ENCODE peak calls at places on chromosomes 12 and 14, in four cellular contexts. S, F, L and Q are unnamed samples.

GRCh38 chr12:130710733-130711080 is 5.4 kb downstream of the RIMBP2 start:
- DNase-seq in S (no peak), F (no peak), L (no peak), Q (no peak)

GRCh38 chr12:91432079-91432478 is 249.5 kb upstream of the DCN start:
- DNase-seq in S (no peak), F (no peak), L (no peak), Q (peak; percentile 90)

GRCh38 chr14:102094101-102094500 is 7.3 kb upstream of the HSP90AA1 start:
- DNase-seq in S (no peak), F (no peak), L (no peak), Q (no peak)

GRCh38 chr14:61188936-61189808 is 92.0 kb downstream of the TMEM30B start:
- DNase-seq in S (peak; percentile 20), F (no peak), L (peak; percentile 76), Q (no peak)

GRCh38 chr12:82650627-82651337 is 35.9 kb upstream of the TMTC2 start:
- DNase-seq in S (peak; percentile 28), F (no peak), L (no peak), Q (peak; percentile 71)

GRCh38 chr12:56220611-56221232 is 1.0 kb downstream of the RNF41 start:
- DNase-seq in S (peak; percentile 90), F (no peak), L (no peak), Q (no peak)

GRCh38 chr14:101505216-101505970 is 55.9 kb upstream of the DIO3 start:
- DNase-seq in S (no peak), F (no peak), L (no peak), Q (no peak)

GRCh38 chr14:38197001-38197760 is 10.5 kb upstream of the SSTR1 start:
- DNase-seq in S (no peak), F (no peak), L (no peak), Q (no peak)

GRCh38 chr12:3458041-3458440 is 33.0 kb upstream of the PRMT8 start:
- DNase-seq in S (no peak), F (no peak), L (no peak), Q (no peak)

GRCh38 chr14:69612759-69613145 is 1.4 kb downstream of the SUSD6 start:
- DNase-seq in S (no peak), F (no peak), L (no peak), Q (no peak)

GRCh38 chr14:56206576-56206975 is 88.4 kb downstream of the PELI2 start:
- DNase-seq in S (no peak), F (no peak), L (no peak), Q (no peak)

DNA sequence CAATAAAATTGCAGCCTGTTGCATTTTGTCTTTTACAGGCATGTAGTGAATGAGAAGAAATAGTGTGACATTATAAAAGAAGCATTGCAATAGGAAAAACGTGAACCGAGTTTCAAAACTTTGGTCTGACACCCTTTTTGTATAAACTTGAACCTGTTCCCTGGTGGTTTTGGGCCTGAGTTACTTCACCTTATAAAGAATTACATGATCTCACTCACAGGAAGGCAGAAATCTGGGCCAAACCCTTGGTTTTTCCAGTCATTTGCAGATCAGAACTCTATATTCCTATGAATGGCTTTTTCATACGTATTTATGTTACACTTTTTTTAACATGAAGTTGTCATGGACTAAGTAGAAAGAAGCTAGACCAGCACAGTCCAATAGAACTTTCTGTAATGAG is 138.5 kb upstream of the FLRT2 start:
- DNase-seq in S (no peak), F (no peak), L (no peak), Q (no peak)
- TF ChIP-seq CTCF in S (no peak), F (no peak), L (no peak), Q (no peak)

GRCh38 chr12:81381951-81382350 is 304.1 kb downstream of the ACSS3 start:
- DNase-seq in S (no peak), F (no peak), L (no peak), Q (no peak)

GRCh38 chr12:81375969-81376368 is 298.1 kb downstream of the ACSS3 start:
- DNase-seq in S (no peak), F (no peak), L (no peak), Q (no peak)

GRCh38 chr12:81377771-81378170 is 299.9 kb downstream of the ACSS3 start:
- DNase-seq in S (no peak), F (no peak), L (no peak), Q (no peak)

DNA sequence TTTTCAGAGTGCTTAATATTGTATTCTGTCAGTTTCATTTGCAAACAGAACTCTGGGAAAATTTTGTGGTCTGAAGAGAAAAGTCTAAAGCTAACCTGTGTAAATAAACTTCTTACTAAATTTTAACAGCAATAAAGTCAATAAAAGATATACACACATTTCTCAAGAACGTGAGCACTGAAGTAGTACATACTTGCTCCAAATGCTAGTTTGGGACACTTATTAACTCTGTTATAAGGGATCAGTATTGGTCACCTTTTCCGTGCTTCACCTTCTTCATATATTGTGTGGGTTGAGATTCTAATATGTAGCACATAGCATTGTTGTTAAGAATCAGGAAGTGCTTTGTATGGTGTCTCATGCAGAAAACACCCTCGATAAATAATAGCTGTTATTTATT is 300.7 kb downstream of the ACSS3 start:
- DNase-seq in S (no peak), F (no peak), L (no peak), Q (no peak)
- H3K4me3 ChIP-seq in S (no peak overlapping the region), F (no peak overlapping the region), L (no peak overlapping the region), Q (no peak overlapping the region)

DNA sequence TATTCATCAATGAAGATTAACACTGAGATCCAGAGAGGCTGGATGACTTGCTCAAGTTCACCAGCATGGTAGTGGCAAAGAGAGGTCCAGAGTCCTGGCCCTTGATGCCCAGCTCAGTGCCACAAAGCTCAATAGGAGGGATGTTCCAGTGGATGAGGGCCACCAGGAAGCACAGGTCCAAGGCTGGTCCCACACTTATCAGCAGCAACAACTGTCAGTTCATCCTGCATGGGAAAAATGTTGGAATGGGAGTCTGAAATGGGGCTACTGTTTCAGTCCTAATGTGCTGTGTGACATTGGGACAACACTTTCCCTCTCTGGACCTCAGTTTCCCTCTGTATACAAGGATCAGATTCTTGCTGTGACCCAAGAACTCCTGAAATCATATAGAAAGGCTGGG is 11.2 kb downstream of the SERPINA5 start:
- DNase-seq in S (no peak), F (no peak), L (no peak), Q (no peak)
- TF ChIP-seq CTCF in S (no peak), F (no peak), L (no peak), Q (no peak)

DNA sequence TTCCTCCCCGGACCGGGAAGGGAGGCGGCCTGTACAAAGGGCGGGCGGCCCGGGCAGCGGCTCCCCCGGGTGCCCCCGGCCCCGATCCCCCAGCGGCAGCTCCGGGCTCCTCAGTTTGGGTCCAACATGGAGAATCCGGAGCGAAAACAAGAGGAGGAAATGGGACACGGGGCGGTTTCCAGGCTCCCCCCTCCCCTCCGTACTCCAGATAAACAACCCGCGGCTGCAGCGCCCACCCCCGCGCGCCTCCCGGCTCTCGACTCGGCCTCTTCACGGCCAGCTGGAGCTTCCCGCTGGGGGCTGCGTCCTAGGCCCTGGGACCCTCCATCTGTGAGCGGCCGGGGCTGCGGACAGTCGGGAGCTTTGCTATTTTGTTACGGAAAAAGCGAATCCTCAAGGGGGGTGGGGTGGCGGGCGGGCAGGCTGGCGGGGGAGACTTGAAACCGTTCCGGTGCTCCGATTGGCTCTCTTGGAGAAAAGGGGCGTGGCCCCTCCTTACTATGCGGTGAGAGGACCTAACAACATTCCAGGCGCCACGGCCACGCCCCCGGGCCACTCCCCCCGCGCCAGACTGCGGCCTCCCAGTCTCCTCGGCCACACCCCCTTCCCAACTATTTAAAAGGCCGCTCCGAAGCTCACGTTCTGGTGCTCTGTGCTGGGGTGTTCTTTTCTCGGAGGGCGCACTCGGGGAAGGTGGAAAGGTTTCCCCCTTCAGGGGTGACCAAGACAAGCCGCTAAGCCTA is at the start of gene CTDSP2:
- DNase-seq in S (peak; percentile 99), F (peak; percentile 52), L (peak; percentile 100), Q (peak; percentile 94)
- H3K4me3 ChIP-seq in S (peak within 1 kb of the TSS; percentile 78), F (peak within 1 kb of the TSS; percentile 95), L (peak within 1 kb of the TSS; percentile 96), Q (peak within 1 kb of the TSS; percentile 78)

GRCh38 chr12:18430425-18431048 is 169.2 kb downstream of the PIK3C2G start:
- DNase-seq in S (peak; percentile 68), F (no peak), L (no peak), Q (no peak)
- TF ChIP-seq CTCF in S (peak; percentile 97), F (no peak), L (peak; percentile 29), Q (peak; percentile 95)

GRCh38 chr12:64220046-64220445 is 2.0 kb downstream of the KICS2 start:
- DNase-seq in S (no peak), F (no peak), L (no peak), Q (no peak)
- H3K4me3 ChIP-seq in S (no peak overlapping the region), F (no peak overlapping the region), L (no peak overlapping the region), Q (no peak overlapping the region)

DNA sequence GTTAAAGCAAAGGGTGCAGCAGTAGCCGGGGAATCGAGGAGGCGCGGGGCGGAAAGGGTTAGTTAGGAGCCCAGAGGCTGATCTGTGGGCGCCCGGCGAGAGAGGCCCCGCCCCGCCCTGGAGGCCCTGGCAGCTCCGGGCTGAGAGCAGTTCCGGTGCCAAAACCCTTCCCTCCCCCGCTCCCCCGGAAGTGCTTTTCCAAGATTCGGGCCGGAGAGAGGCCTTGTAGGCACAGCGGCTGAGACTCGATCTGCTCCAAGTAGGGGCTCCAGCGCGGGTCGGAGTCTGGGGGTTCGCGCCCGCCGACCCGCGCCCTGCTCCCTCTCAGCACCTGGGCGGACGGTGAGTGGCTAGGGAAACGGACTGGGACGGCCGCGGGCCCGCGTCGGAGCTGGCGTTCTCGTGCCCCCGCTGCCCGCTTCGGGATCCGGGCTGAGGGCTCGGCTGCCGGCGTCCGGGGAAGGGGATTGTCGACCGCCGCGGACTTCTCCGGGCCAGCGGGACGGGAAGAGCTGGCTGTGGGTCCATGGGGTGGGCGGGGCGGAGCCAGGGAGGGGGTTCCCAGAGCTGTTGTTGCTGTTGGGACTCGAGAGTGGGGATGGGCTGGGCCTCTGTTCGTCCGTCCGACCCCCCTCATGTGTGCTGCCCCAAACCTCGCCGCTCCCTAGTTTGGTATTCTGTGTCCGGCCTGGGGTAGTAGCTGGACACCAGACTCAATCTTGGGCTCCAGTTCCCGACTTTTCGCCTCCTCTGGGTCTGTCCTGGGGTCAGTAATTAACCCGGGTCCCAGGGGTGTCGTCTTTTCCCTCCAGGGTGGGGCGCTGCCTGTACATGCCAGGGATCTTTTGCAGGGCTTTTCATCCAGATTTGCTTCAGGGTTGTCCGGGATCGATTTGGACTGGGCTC is at the start of gene FRS2:
- DNase-seq in S (peak; percentile 96), F (peak; percentile 66), L (peak; percentile 92), Q (peak; percentile 66)
- TF ChIP-seq CTCF in S (peak; percentile 32), F (no peak), L (peak; percentile 10), Q (peak; percentile 63)

DNA sequence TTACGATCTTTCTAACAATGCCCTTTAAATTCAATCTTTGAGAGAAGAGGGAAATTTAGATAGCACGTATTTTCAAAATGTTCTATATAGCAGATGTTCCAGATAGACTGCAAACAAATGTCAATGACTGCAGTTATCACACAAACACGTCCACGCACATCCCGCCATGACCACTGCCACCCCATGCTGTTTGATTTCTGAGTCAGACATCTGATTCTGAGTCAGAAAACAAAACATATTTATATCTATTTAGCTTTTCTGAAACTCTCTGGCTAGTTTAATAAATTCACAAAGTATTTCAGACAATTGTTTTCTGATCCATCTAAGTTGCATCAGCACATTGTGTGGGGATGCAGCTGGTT is 105.9 kb upstream of the BCAT1 start:
- DNase-seq in S (peak; percentile 50), F (no peak), L (no peak), Q (no peak)
- H3K4me3 ChIP-seq in S (peak overlapping the region; percentile 85), F (peak overlapping the region; percentile 50), L (peak overlapping the region; percentile 45), Q (no peak overlapping the region)